ENCODE peak calls at places on chromosomes 2 and 18, in eight cellular contexts. X is heart left ventricle, F is cardiac muscle cell, P is AG10803, O is HCT116, B is ovary, J is IMR-90, I is bronchial epithelial cell. G is an unnamed sample.

GRCh38 chr2:155266579-155266978 is 568.1 kb downstream of the KCNJ3 start:
- DNase-seq in X (no peak), F (no peak), P (no peak), O (no peak), B (no peak), J (no peak), I (no peak), G (no peak)

GRCh38 chr2:217316743-217317142 is 456.9 kb upstream of the TNP1 start:
- DNase-seq in X (no peak), F (no peak), P (peak; percentile 55), O (no peak), B (no peak), J (peak; percentile 73), I (peak; percentile 38), G (no peak)

GRCh38 chr2:119106301-119106897 is 52.2 kb downstream of the C1QL2 start:
- DNase-seq in X (no peak), F (peak; percentile 87), P (peak; percentile 15), O (no peak), B (no peak), J (peak; percentile 33), I (peak; percentile 20), G (no peak)

GRCh38 chr18:46756559-46757201 is at the start of gene ST8SIA5:
- DNase-seq in X (no peak), F (peak; percentile 47), P (no peak), O (no peak), B (no peak), J (no peak), I (no peak), G (no peak)

GRCh38 chr2:105396254-105397024 is 2.4 kb downstream of the FHL2 start:
- DNase-seq in X (peak; percentile 66), F (no peak), P (peak; percentile 97), O (peak; percentile 95), B (no peak), J (peak; percentile 98), I (peak; percentile 99), G (no peak)

GRCh38 chr2:55585451-55586079 is 31.9 kb downstream of the PPP4R3B start:
- DNase-seq in X (no peak), F (no peak), P (peak; percentile 76), O (no peak), B (no peak), J (peak; percentile 80), I (peak; percentile 35), G (no peak)

GRCh38 chr2:133331437-133331836 is 236.8 kb downstream of the NCKAP5 start:
- DNase-seq in X (no peak), F (no peak), P (no peak), O (no peak), B (no peak), J (no peak), I (no peak), G (no peak)

GRCh38 chr2:84874381-84875212 is 6.3 kb downstream of the TRABD2A start:
- DNase-seq in X (no peak), F (no peak), P (peak; percentile 72), O (no peak), B (no peak), J (peak; percentile 80), I (no peak), G (no peak)

GRCh38 chr2:64402876-64403275 is 51.1 kb upstream of the LGALSL start:
- DNase-seq in X (no peak), F (no peak), P (no peak), O (no peak), B (no peak), J (no peak), I (peak; percentile 24), G (no peak)

GRCh38 chr2:200359552-200359951 is 53.1 kb downstream of the SPATS2L start:
- DNase-seq in X (no peak), F (no peak), P (no peak), O (no peak), B (no peak), J (no peak), I (no peak), G (no peak)

GRCh38 chr2:144508162-144508765 is 11.7 kb downstream of the ZEB2 start:
- DNase-seq in X (no peak), F (no peak), P (no peak), O (no peak), B (no peak), J (no peak), I (no peak), G (no peak)

GRCh38 chr2:80496770-80497169 is 192.2 kb upstream of the LRRTM1 start:
- DNase-seq in X (no peak), F (no peak), P (peak; percentile 42), O (no peak), B (no peak), J (peak; percentile 80), I (peak; percentile 86), G (no peak)

GRCh38 chr2:166458682-166459081 is 35.4 kb downstream of the SCN7A start:
- DNase-seq in X (no peak), F (no peak), P (no peak), O (no peak), B (no peak), J (no peak), I (peak; percentile 81), G (no peak)

GRCh38 chr2:204628926-204629661 is 83.8 kb downstream of the PARD3B start:
- DNase-seq in X (no peak), F (no peak), P (peak; percentile 11), O (no peak), B (no peak), J (peak; percentile 26), I (no peak), G (no peak)

DNA sequence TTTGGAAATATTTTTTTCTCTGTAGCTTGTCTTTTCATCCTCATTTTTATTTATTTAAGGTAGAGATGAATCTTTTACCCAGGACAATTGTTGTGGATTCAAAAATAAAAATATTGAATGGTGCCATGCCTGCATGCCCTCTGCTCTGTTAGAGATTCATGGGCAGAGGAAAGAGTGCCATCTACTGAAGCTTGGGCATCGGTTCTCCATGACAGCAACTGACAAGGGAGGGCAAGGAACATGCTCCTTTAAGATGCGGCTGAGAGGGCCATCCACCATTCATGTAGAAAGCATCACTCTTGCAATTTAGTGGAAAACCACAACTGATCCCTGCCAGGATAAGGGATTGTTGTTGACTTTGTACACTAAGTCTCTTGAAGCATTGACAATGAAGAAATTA is 79.9 kb downstream of the PARD3B start:
- DNase-seq in X (no peak), F (no peak), P (peak; percentile 26), O (no peak), B (no peak), J (no peak), I (peak; percentile 32), G (no peak)
- TF ChIP-seq CTCF in X (peak; percentile 29), F (no peak), P (peak; percentile 9), O (no peak), B (no peak), J (peak; percentile 19), I (peak; percentile 32), G (peak; percentile 71)

GRCh38 chr18:37533647-37534565 is 31.7 kb downstream of the CELF4 start:
- DNase-seq in X (no peak), F (no peak), P (no peak), O (no peak), B (no peak), J (no peak), I (no peak), G (no peak)
- TF ChIP-seq CTCF in X (no peak), F (peak; percentile 27), P (no peak), O (peak; percentile 51), B (no peak), J (no peak), I (no peak), G (peak; percentile 38)

DNA sequence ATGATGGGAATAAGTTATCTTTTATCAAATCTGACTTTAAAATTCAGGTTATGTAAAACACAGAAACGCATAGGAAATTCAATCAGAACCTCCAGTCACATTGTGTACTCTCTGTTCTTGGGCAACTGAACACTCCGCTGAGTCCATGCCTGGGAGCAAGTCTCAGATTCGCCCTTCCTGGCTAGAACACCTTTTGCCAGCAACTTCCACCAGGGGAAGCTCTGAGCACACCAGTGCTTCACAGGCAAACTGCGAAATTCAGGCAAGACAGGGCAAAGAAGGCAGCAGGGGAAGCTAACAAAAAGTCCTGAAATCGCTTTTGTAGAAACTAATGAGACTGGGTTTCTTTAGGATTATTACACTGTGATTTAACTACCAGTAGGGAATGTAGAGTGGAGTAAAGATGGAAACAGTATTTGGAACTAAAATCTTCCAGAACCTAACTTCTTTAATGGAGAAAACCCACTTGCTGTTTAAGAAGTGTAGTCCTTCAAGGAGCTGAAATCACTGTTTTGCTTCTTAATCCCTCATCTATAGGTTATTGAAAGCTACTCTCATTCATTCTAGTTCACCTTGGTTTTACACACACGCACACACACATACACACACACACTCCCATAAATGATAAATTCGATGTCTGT is 214.3 kb downstream of the TMEM182 start:
- DNase-seq in X (no peak), F (peak; percentile 71), P (peak; percentile 12), O (peak; percentile 16), B (no peak), J (peak; percentile 4), I (peak; percentile 66), G (no peak)
- TF ChIP-seq CTCF in X (peak; percentile 47), F (peak; percentile 21), P (peak; percentile 50), O (peak; percentile 62), B (no peak), J (peak; percentile 33), I (peak; percentile 92), G (peak; percentile 79)

GRCh38 chr2:236177604-236177966 is 9.4 kb upstream of the GBX2 start:
- DNase-seq in X (peak; percentile 52), F (peak; percentile 62), P (peak; percentile 47), O (peak; percentile 70), B (peak; percentile 16), J (peak; percentile 16), I (no peak), G (no peak)
- TF ChIP-seq CTCF in X (no peak), F (no peak), P (peak; percentile 38), O (peak; percentile 41), B (no peak), J (peak; percentile 31), I (peak; percentile 55), G (no peak)